ENCODE peak calls at places on chromosomes 13 and 19, in six cellular contexts. K is immature natural killer cell; B is iPS DF 6.9; W is BJ; I is activated CD4-positive, CD25-positive, alpha-beta regulatory T cell; G is NAMALWA. Y is an unnamed sample.
A peak's percentile ranks its signal among the peaks of the same experiment; 100 is the strongest.

GRCh38 chr13:110565296-110565695 is 3.8 kb upstream of the RAB20 start:
- DNase-seq in K (no peak), B (no peak), W (no peak), I (no peak), G (peak; percentile 38), Y (no peak)

GRCh38 chr19:17811681-17812080 is 9.6 kb downstream of the INSL3 start:
- DNase-seq in K (no peak), B (no peak), W (no peak), I (no peak), G (no peak), Y (no peak)

GRCh38 chr13:40181203-40181845 is 485.1 kb downstream of the FOXO1 start:
- DNase-seq in K (no peak), B (no peak), W (no peak), I (no peak), G (no peak), Y (no peak)

GRCh38 chr13:29454931-29455481 is 140.5 kb downstream of the SLC7A1 start:
- DNase-seq in K (no peak), B (peak; percentile 25), W (peak; percentile 12), I (no peak), G (peak; percentile 44), Y (no peak)

GRCh38 chr13:30457306-30457891 is 8.3 kb downstream of the HMGB1 start:
- DNase-seq in K (no peak), B (no peak), W (no peak), I (no peak), G (peak; percentile 35), Y (no peak)

GRCh38 chr13:92781965-92782364 is 444.6 kb upstream of the GPC6 start:
- DNase-seq in K (no peak), B (no peak), W (no peak), I (no peak), G (no peak), Y (no peak)

GRCh38 chr13:91066745-91067144 is 280.7 kb upstream of the MIR17HG start:
- DNase-seq in K (no peak), B (no peak), W (no peak), I (no peak), G (no peak), Y (no peak)

GRCh38 chr13:90943961-90944360 is 403.5 kb upstream of the MIR17HG start:
- DNase-seq in K (no peak), B (no peak), W (no peak), I (no peak), G (no peak), Y (no peak)

GRCh38 chr13:85277753-85278152 is 521.5 kb downstream of the SLITRK6 start:
- DNase-seq in K (no peak), B (no peak), W (no peak), I (no peak), G (no peak), Y (no peak)

Y was measured in Jurkat, Clone E6-1.